ENCODE peak calls at places on chromosome 13, in four cellular contexts. D is HCT116, C is HepG2, Y is K562. F is an unnamed sample.

GRCh38 chr13:98942485-98942884 is 35.4 kb downstream of the DOCK9 start:
- DNase-seq in C (no peak), Y (no peak), D (no peak), F (no peak)

GRCh38 chr13:93304868-93305613 is 78.4 kb downstream of the GPC6 start:
- DNase-seq in C (no peak), Y (no peak), D (no peak), F (no peak)

GRCh38 chr13:35733832-35734231 is 257.3 kb upstream of the MAB21L1 start:
- DNase-seq in Y (no peak), D (no peak), C (no peak), F (no peak)

GRCh38 chr13:99033814-99034213 is 56.0 kb upstream of the DOCK9 start:
- DNase-seq in C (peak), Y (no peak), D (no peak), F (no peak)

GRCh38 chr13:97243915-97244820 is 22.0 kb downstream of the MBNL2 start:
- DNase-seq in Y (no peak), C (peak), D (no peak), F (no peak)

GRCh38 chr13:98919566-98919965 is 58.3 kb downstream of the DOCK9 start:
- DNase-seq in Y (no peak), C (no peak), D (no peak), F (no peak)

GRCh38 chr13:39527961-39528720 is 74.9 kb downstream of the LHFPL6 start:
- DNase-seq in Y (no peak), C (no peak), D (peak), F (no peak)

GRCh38 chr13:89486721-89487120 is 1815.5 kb downstream of the SLITRK5 start:
- DNase-seq in Y (no peak), C (no peak), D (no peak), F (no peak)

GRCh38 chr13:99085139-99085845 is 107.4 kb upstream of the DOCK9 start:
- DNase-seq in D (no peak), C (no peak), Y (peak), F (peak)

GRCh38 chr13:32316030-32316344 is 679 bp downstream of the BRCA2 start:
- DNase-seq in C (no peak), D (no peak), Y (no peak), F (no peak)

GRCh38 chr13:65378943-65379519 is 1851.1 kb downstream of the PCDH9 start:
- DNase-seq in C (no peak), Y (no peak), D (peak), F (no peak)

GRCh38 chr13:97574926-97575325 is 141.0 kb downstream of the RAP2A start:
- DNase-seq in Y (peak), C (peak), D (peak), F (peak)

GRCh38 chr13:31160857-31161582 is 684 bp downstream of the HSPH1 start:
- DNase-seq in Y (peak), D (no peak), C (peak), F (no peak)

GRCh38 chr13:113087923-113088690 is 17.5 kb upstream of the F7 start:
- DNase-seq in D (no peak), Y (no peak), C (no peak), F (no peak)

GRCh38 chr13:51946163-51946669 is 65.0 kb downstream of the ATP7B start:
- DNase-seq in D (no peak), C (no peak), Y (no peak), F (no peak)

GRCh38 chr13:22092791-22093545 is 422.1 kb downstream of the FGF9 start:
- DNase-seq in Y (no peak), D (no peak), C (no peak), F (no peak)

GRCh38 chr13:28582225-28582891 is 76.6 kb upstream of the POMP start:
- DNase-seq in D (no peak), Y (peak), C (no peak), F (no peak)

GRCh38 chr13:110030394-110030928 is 244.1 kb upstream of the IRS2 start:
- DNase-seq in C (no peak), D (no peak), Y (no peak), F (no peak)

GRCh38 chr13:36718146-36718545 is 44.3 kb downstream of the SERTM1 start:
- DNase-seq in C (no peak), D (no peak), Y (no peak), F (no peak)

GRCh38 chr13:50829226-50829625 is 14.3 kb downstream of the DLEU7 start:
- DNase-seq in D (no peak), Y (no peak), C (no peak), F (no peak)

GRCh38 chr13:113178070-113178895 is 19.8 kb downstream of the PROZ start:
- DNase-seq in Y (no peak), D (no peak), C (no peak), F (no peak)

GRCh38 chr13:105035092-105035491 is 1500.4 kb downstream of the EFNB2 start:
- DNase-seq in C (no peak), Y (no peak), D (no peak), F (no peak)

GRCh38 chr13:59494560-59494970 is 669.2 kb downstream of the DIAPH3 start:
- DNase-seq in C (no peak), D (no peak), Y (peak), F (no peak)

GRCh38 chr13:111920306-111920931 is 146.5 kb upstream of the SOX1 start:
- DNase-seq in C (no peak), Y (no peak), D (no peak), F (no peak)

GRCh38 chr13:93554514-93554913 is 327.9 kb downstream of the GPC6 start:
- DNase-seq in D (no peak), C (no peak), Y (no peak), F (no peak)

GRCh38 chr13:25874907-25875306 is 176.9 kb downstream of the SHISA2 start:
- DNase-seq in D (no peak), Y (no peak), C (no peak), F (no peak)

GRCh38 chr13:68176486-68176885 is 946.4 kb upstream of the PCDH9 start:
- DNase-seq in C (no peak), D (peak), Y (no peak), F (no peak)

GRCh38 chr13:66618702-66619101 is 611.4 kb downstream of the PCDH9 start:
- DNase-seq in D (peak), C (peak), Y (no peak), F (no peak)

GRCh38 chr13:74442751-74443150 is 308.5 kb upstream of the KLF12 start:
- DNase-seq in C (no peak), Y (no peak), D (no peak), F (no peak)

GRCh38 chr13:25771208-25771607 is 280.6 kb downstream of the SHISA2 start:
- DNase-seq in D (no peak), Y (no peak), C (no peak), F (no peak)

GRCh38 chr13:113179374-113180230 is 21.2 kb downstream of the PROZ start:
- DNase-seq in Y (peak), C (no peak), D (no peak), F (no peak)

GRCh38 chr13:62094937-62095336 is 679.3 kb upstream of the PCDH20 start:
- DNase-seq in C (no peak), D (no peak), Y (no peak), F (no peak)

GRCh38 chr13:94335786-94336357 is 143.6 kb downstream of the DCT start:
- DNase-seq in D (no peak), C (no peak), Y (no peak), F (no peak)

GRCh38 chr13:51006067-51006800 is 96.6 kb downstream of the RNASEH2B start:
- DNase-seq in C (peak), D (no peak), Y (no peak), F (no peak)

GRCh38 chr13:78589206-78589605 is 14.1 kb downstream of the POU4F1 start:
- DNase-seq in Y (peak), C (peak), D (no peak), F (no peak)

GRCh38 chr13:114272977-114273376 is 8.4 kb upstream of the UPF3A start:
- DNase-seq in C (no peak), Y (no peak), D (no peak), F (no peak)

GRCh38 chr13:112904436-112904960 is 64.5 kb upstream of the MCF2L start:
- DNase-seq in D (no peak), C (no peak), Y (no peak), F (no peak)

GRCh38 chr13:24670927-24671326 is 9.3 kb upstream of the ATP12A start:
- DNase-seq in C (no peak), D (peak), Y (peak), F (no peak)

GRCh38 chr13:29902632-29903305 is 52.4 kb upstream of the UBL3 start:
- DNase-seq in Y (no peak), D (no peak), C (no peak), F (no peak)

GRCh38 chr13:29905845-29906244 is 55.4 kb upstream of the UBL3 start:
- DNase-seq in Y (no peak), C (peak), D (no peak), F (no peak)

GRCh38 chr13:29903524-29903923 is 53.1 kb upstream of the UBL3 start:
- DNase-seq in C (no peak), Y (no peak), D (no peak), F (no peak)

GRCh38 chr13:29906432-29907011 is 56.1 kb upstream of the UBL3 start:
- DNase-seq in Y (no peak), D (no peak), C (no peak), F (no peak)

GRCh38 chr13:29901714-29902631 is 51.6 kb upstream of the UBL3 start:
- DNase-seq in C (no peak), Y (peak), D (no peak), F (no peak)
- TF ChIP-seq FOSL1 in C (no peak), Y (no peak), D (no peak), F (no peak)

GRCh38 chr13:96080676-96081075 is 9.2 kb upstream of the HS6ST3 start:
- DNase-seq in C (no peak), Y (no peak), D (no peak), F (no peak)
- TF ChIP-seq FOSL1 in C (no peak), Y (no peak), D (no peak), F (no peak)

DNA sequence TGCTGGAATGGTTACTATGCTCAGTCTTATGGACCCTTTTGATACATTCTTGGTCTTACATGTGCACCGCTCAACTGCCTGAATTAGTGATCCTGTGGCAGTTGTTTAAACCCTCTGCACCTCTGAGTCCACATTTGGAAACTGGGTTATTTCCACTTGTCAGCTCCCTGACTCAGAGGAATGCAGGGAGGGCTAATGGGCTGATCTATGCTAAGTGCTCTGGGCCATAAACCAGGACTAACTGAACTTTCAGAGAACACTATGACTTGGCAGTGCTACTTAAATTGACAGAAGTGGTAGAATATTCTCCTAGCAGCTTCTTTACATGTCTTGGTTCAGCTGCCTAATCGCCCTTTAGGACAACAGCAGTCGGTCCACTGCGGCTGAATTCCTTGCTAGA is 26.8 kb upstream of the MED4 start:
- DNase-seq in Y (no peak), C (no peak), D (no peak), F (no peak)
- TF ChIP-seq FOSL1 in Y (no peak), C (no peak), D (no peak), F (no peak)

GRCh38 chr13:41579881-41580280 is 122.5 kb downstream of the RGCC start:
- DNase-seq in C (no peak), Y (no peak), D (no peak), F (no peak)
- TF ChIP-seq FOSL1 in C (no peak), Y (no peak), D (no peak), F (no peak)

F was measured in H1.